ENCODE peak calls at places on chromosome 11, in ten cellular contexts. B, K, N, H, Q, J, Y, P, D and U are unnamed samples.

GRCh38 chr11:78416285-78417174 is 1.1 kb downstream of the GAB2 start:
- DNase-seq in Y (peak; percentile 83), H (peak; percentile 81), K (peak; percentile 90), D (peak; percentile 90), B (peak; percentile 78), P (peak; percentile 93), N (peak; percentile 67), Q (peak; percentile 76), J (peak; percentile 82), U (peak; percentile 69)

GRCh38 chr11:128761339-128761738 is 67.5 kb downstream of the FLI1 start:
- DNase-seq in Y (no peak), D (no peak), K (no peak), N (no peak), P (no peak), H (no peak), J (no peak), B (no peak), Q (no peak), U (no peak)

GRCh38 chr11:116842909-116843308 is 5.5 kb upstream of the APOA1 start:
- DNase-seq in Y (no peak), K (no peak), Q (peak; percentile 2), B (no peak), D (no peak), P (no peak), N (no peak), J (no peak), H (peak; percentile 44), U (no peak)

GRCh38 chr11:104005234-104005855 is 31.1 kb upstream of the DDI1 start:
- DNase-seq in J (no peak), Q (peak; percentile 63), K (peak; percentile 45), B (no peak), Y (no peak), H (no peak), D (no peak), N (no peak), P (no peak), U (peak; percentile 78)

GRCh38 chr11:45108070-45109064 is 38.1 kb upstream of the PRDM11 start:
- DNase-seq in Y (no peak), J (no peak), D (no peak), P (no peak), Q (no peak), B (no peak), H (no peak), N (no peak), K (no peak), U (peak; percentile 25)

GRCh38 chr11:19237813-19238212 is 2.9 kb downstream of the E2F8 start:
- DNase-seq in Q (no peak), H (peak; percentile 66), J (no peak), P (no peak), N (no peak), B (no peak), D (no peak), K (no peak), Y (no peak), U (no peak)

GRCh38 chr11:115112779-115113178 is 391.4 kb downstream of the CADM1 start:
- DNase-seq in P (no peak), Q (no peak), J (no peak), B (no peak), K (no peak), D (no peak), N (no peak), H (no peak), Y (no peak), U (no peak)

GRCh38 chr11:68012044-68012842 is 2.1 kb downstream of the ALDH3B1 start:
- DNase-seq in B (no peak), K (no peak), J (no peak), P (peak; percentile 70), N (no peak), D (no peak), Y (no peak), H (no peak), Q (no peak), U (no peak)

GRCh38 chr11:2587976-2588748 is 111.6 kb downstream of the KCNQ1OT1 start:
- DNase-seq in P (peak; percentile 52), B (no peak), K (no peak), Y (no peak), D (no peak), J (no peak), H (peak; percentile 14), N (no peak), Q (no peak), U (no peak)

GRCh38 chr11:45282070-45282469 is 4.1 kb downstream of the SYT13 start:
- DNase-seq in Q (no peak), N (no peak), J (peak; percentile 40), Y (no peak), H (no peak), P (no peak), B (no peak), D (no peak), K (no peak), U (no peak)

GRCh38 chr11:47052576-47052975 is 116.0 kb downstream of the CSTPP1 start:
- DNase-seq in D (no peak), N (no peak), Q (no peak), Y (no peak), B (no peak), P (no peak), K (no peak), H (no peak), J (no peak), U (no peak)

GRCh38 chr11:126637800-126638175 is 282.3 kb downstream of the ST3GAL4 start:
- DNase-seq in Q (no peak), K (peak; percentile 66), B (no peak), P (no peak), D (no peak), H (no peak), Y (no peak), J (no peak), N (no peak), U (no peak)

GRCh38 chr11:69912161-69912910 is 93.1 kb upstream of the FGF3 start:
- DNase-seq in K (no peak), N (no peak), J (no peak), Y (no peak), H (no peak), P (peak; percentile 63), B (no peak), D (peak; percentile 26), Q (no peak), U (no peak)

GRCh38 chr11:63843042-63843441 is 4.1 kb downstream of the MARK2 start:
- DNase-seq in B (no peak), K (no peak), H (peak; percentile 63), N (no peak), Y (no peak), J (no peak), D (no peak), Q (no peak), P (no peak), U (no peak)

GRCh38 chr11:130180491-130180890 is 20.9 kb downstream of the ST14 start:
- DNase-seq in N (no peak), K (peak; percentile 16), H (no peak), P (no peak), D (no peak), J (no peak), B (no peak), Q (peak; percentile 15), Y (no peak), U (peak; percentile 82)

GRCh38 chr11:122863704-122864326 is 18.7 kb upstream of the JHY start:
- DNase-seq in K (peak; percentile 66), D (peak; percentile 30), J (peak; percentile 53), P (no peak), Q (no peak), H (no peak), N (no peak), B (no peak), Y (peak; percentile 75), U (peak; percentile 53)

GRCh38 chr11:34501500-34501899 is 12.1 kb downstream of the ELF5 start:
- DNase-seq in H (no peak), N (no peak), K (peak; percentile 84), J (no peak), P (no peak), B (peak; percentile 25), D (peak; percentile 56), Q (peak; percentile 83), Y (peak; percentile 28), U (peak; percentile 47)

GRCh38 chr11:62575837-62576236 is 2.1 kb upstream of the EEF1G start:
- DNase-seq in H (no peak), B (no peak), J (no peak), Q (no peak), D (no peak), N (no peak), P (no peak), K (no peak), Y (no peak), U (no peak)
- H3K4me3 ChIP-seq in H (peak overlapping the region; percentile 98), B (no peak overlapping the region), J (no peak overlapping the region), Q (no peak overlapping the region), D (no peak overlapping the region), N (peak overlapping the region; percentile 100), P (no peak overlapping the region), K (peak overlapping the region; percentile 70), Y (no peak overlapping the region), U (no peak overlapping the region)

GRCh38 chr11:43012606-43013005 is 299.2 kb upstream of the API5 start:
- DNase-seq in K (no peak), H (no peak), N (no peak), B (no peak), Y (no peak), D (no peak), Q (no peak), J (no peak), P (no peak), U (no peak)
- TF ChIP-seq CTCF in K (no peak), H (no peak), N (no peak), B (no peak), Y (no peak), D (no peak), Q (no peak), J (no peak), P (no peak), U (no peak)

GRCh38 chr11:74682731-74683278 is 48.4 kb downstream of the CHRDL2 start:
- DNase-seq in D (no peak), Q (no peak), B (no peak), P (peak; percentile 51), Y (no peak), H (no peak), N (no peak), K (no peak), J (no peak), U (no peak)

GRCh38 chr11:74684661-74685060 is 46.6 kb downstream of the CHRDL2 start:
- DNase-seq in K (no peak), D (no peak), H (no peak), N (no peak), P (peak; percentile 31), Q (no peak), J (no peak), B (no peak), Y (no peak), U (no peak)

GRCh38 chr11:74683941-74684481 is 47.2 kb downstream of the CHRDL2 start:
- DNase-seq in H (no peak), N (no peak), D (no peak), B (no peak), K (no peak), J (no peak), Q (no peak), Y (no peak), P (peak; percentile 58), U (no peak)

GRCh38 chr11:74681686-74682651 is 49.3 kb downstream of the CHRDL2 start:
- DNase-seq in K (no peak), H (peak; percentile 81), B (peak; percentile 86), J (no peak), Y (no peak), Q (no peak), D (peak; percentile 65), P (peak; percentile 63), N (no peak), U (peak; percentile 40)

GRCh38 chr11:74683279-74683871 is 47.9 kb downstream of the CHRDL2 start:
- DNase-seq in Q (no peak), H (peak; percentile 29), J (no peak), P (peak; percentile 80), Y (no peak), B (no peak), K (peak; percentile 21), D (no peak), N (no peak), U (no peak)
- H3K4me3 ChIP-seq in Q (peak overlapping the region; percentile 37), H (peak overlapping the region; percentile 49), J (peak overlapping the region; percentile 15), P (peak overlapping the region; percentile 57), Y (peak overlapping the region; percentile 41), B (peak overlapping the region; percentile 65), K (peak overlapping the region; percentile 4), D (peak overlapping the region; percentile 54), N (peak overlapping the region; percentile 34), U (peak overlapping the region; percentile 3)

GRCh38 chr11:72598901-72599300 is 75.3 kb downstream of the PDE2A start:
- DNase-seq in P (no peak), Y (peak; percentile 45), K (peak; percentile 65), D (peak; percentile 70), B (no peak), J (peak; percentile 61), H (peak; percentile 52), N (no peak), Q (no peak), U (no peak)
- TF ChIP-seq CTCF in P (peak; percentile 51), Y (peak; percentile 57), K (peak; percentile 71), D (peak; percentile 65), B (peak; percentile 61), J (peak; percentile 62), H (no peak), N (peak; percentile 87), Q (peak; percentile 59), U (peak; percentile 7)